ENCODE peak calls at places on chromosome 6, in ten cellular contexts. One of them, this sample, is unnamed.
A peak's percentile ranks its signal among the peaks of the same experiment; 100 is the strongest.

GRCh38 chr6:109445382-109445781 is 4.9 kb downstream of the SMPD2 start:
- DNase-seq in AG10803: no peak
- DNase-seq in mammary epithelial cell: no peak
- DNase-seq in activated B cell treated with CpG ODN at 0.5 μM for 24 hours: no peak
- DNase-seq in kidney: no peak
- DNase-seq in left lung: no peak
- DNase-seq in neural progenitor cell: no peak
- DNase-seq in psoas muscle: no peak
- DNase-seq in tibial nerve: no peak
- DNase-seq in GM06990: no peak
- DNase-seq in this sample: no peak

GRCh38 chr6:166618866-166619761 is 7.9 kb downstream of the RPS6KA2 start:
- DNase-seq in activated B cell treated with CpG ODN at 0.5 μM for 24 hours: no peak
- DNase-seq in neural progenitor cell: no peak
- DNase-seq in AG10803: peak; percentile 65
- DNase-seq in left lung: no peak
- DNase-seq in kidney: no peak
- DNase-seq in GM06990: no peak
- DNase-seq in tibial nerve: no peak
- DNase-seq in mammary epithelial cell: no peak
- DNase-seq in psoas muscle: no peak
- DNase-seq in this sample: no peak

GRCh38 chr6:3208096-3208774 is 19.2 kb downstream of the TUBB2B start:
- DNase-seq in left lung: no peak
- DNase-seq in tibial nerve: peak; percentile 45
- DNase-seq in activated B cell treated with CpG ODN at 0.5 μM for 24 hours: no peak
- DNase-seq in neural progenitor cell: no peak
- DNase-seq in psoas muscle: peak; percentile 55
- DNase-seq in mammary epithelial cell: peak; percentile 91
- DNase-seq in GM06990: no peak
- DNase-seq in kidney: no peak
- DNase-seq in AG10803: peak; percentile 97
- DNase-seq in this sample: no peak

GRCh38 chr6:5626727-5627426 is 365.6 kb downstream of the FARS2 start:
- DNase-seq in AG10803: no peak
- DNase-seq in left lung: no peak
- DNase-seq in GM06990: no peak
- DNase-seq in kidney: no peak
- DNase-seq in psoas muscle: no peak
- DNase-seq in activated B cell treated with CpG ODN at 0.5 μM for 24 hours: no peak
- DNase-seq in tibial nerve: no peak
- DNase-seq in mammary epithelial cell: no peak
- DNase-seq in neural progenitor cell: no peak
- DNase-seq in this sample: no peak

GRCh38 chr6:18047406-18047805 is 60.0 kb upstream of the KIF13A start:
- DNase-seq in neural progenitor cell: no peak
- DNase-seq in psoas muscle: no peak
- DNase-seq in tibial nerve: no peak
- DNase-seq in AG10803: peak; percentile 34
- DNase-seq in GM06990: no peak
- DNase-seq in left lung: no peak
- DNase-seq in activated B cell treated with CpG ODN at 0.5 μM for 24 hours: no peak
- DNase-seq in kidney: no peak
- DNase-seq in mammary epithelial cell: peak; percentile 89
- DNase-seq in this sample: no peak

GRCh38 chr6:121823437-121823851 is 388.0 kb downstream of the GJA1 start:
- DNase-seq in mammary epithelial cell: no peak
- DNase-seq in activated B cell treated with CpG ODN at 0.5 μM for 24 hours: no peak
- DNase-seq in AG10803: peak; percentile 89
- DNase-seq in tibial nerve: no peak
- DNase-seq in neural progenitor cell: peak; percentile 65
- DNase-seq in kidney: no peak
- DNase-seq in left lung: no peak
- DNase-seq in psoas muscle: no peak
- DNase-seq in GM06990: no peak
- DNase-seq in this sample: no peak

GRCh38 chr6:117781550-117781949 is 106.3 kb downstream of the NUS1 start:
- DNase-seq in neural progenitor cell: no peak
- DNase-seq in kidney: no peak
- DNase-seq in left lung: no peak
- DNase-seq in psoas muscle: no peak
- DNase-seq in GM06990: no peak
- DNase-seq in tibial nerve: no peak
- DNase-seq in mammary epithelial cell: no peak
- DNase-seq in AG10803: no peak
- DNase-seq in activated B cell treated with CpG ODN at 0.5 μM for 24 hours: no peak
- DNase-seq in this sample: no peak

GRCh38 chr6:82045965-82046756 is 201.4 kb downstream of the IBTK start:
- DNase-seq in neural progenitor cell: no peak
- DNase-seq in GM06990: no peak
- DNase-seq in left lung: no peak
- DNase-seq in activated B cell treated with CpG ODN at 0.5 μM for 24 hours: no peak
- DNase-seq in mammary epithelial cell: no peak
- DNase-seq in psoas muscle: no peak
- DNase-seq in AG10803: peak; percentile 92
- DNase-seq in kidney: no peak
- DNase-seq in tibial nerve: no peak
- DNase-seq in this sample: no peak

GRCh38 chr6:161549977-161550655 is 276.3 kb upstream of the AGPAT4 start:
- DNase-seq in activated B cell treated with CpG ODN at 0.5 μM for 24 hours: no peak
- DNase-seq in kidney: no peak
- DNase-seq in psoas muscle: no peak
- DNase-seq in tibial nerve: no peak
- DNase-seq in neural progenitor cell: no peak
- DNase-seq in GM06990: no peak
- DNase-seq in left lung: no peak
- DNase-seq in mammary epithelial cell: peak; percentile 1
- DNase-seq in AG10803: no peak
- DNase-seq in this sample: no peak

GRCh38 chr6:137233561-137234504 is 14.6 kb upstream of the IFNGR1 start:
- DNase-seq in left lung: no peak
- DNase-seq in tibial nerve: peak; percentile 66
- DNase-seq in kidney: no peak
- DNase-seq in GM06990: no peak
- DNase-seq in mammary epithelial cell: peak; percentile 85
- DNase-seq in activated B cell treated with CpG ODN at 0.5 μM for 24 hours: no peak
- DNase-seq in AG10803: peak; percentile 88
- DNase-seq in neural progenitor cell: no peak
- DNase-seq in psoas muscle: peak; percentile 56
- DNase-seq in this sample: no peak

GRCh38 chr6:163955131-163955530 is 540.6 kb downstream of the QKI start:
- DNase-seq in psoas muscle: no peak
- DNase-seq in neural progenitor cell: no peak
- DNase-seq in activated B cell treated with CpG ODN at 0.5 μM for 24 hours: no peak
- DNase-seq in GM06990: no peak
- DNase-seq in left lung: no peak
- DNase-seq in mammary epithelial cell: no peak
- DNase-seq in AG10803: peak; percentile 87
- DNase-seq in kidney: no peak
- DNase-seq in tibial nerve: no peak
- DNase-seq in this sample: no peak

GRCh38 chr6:104326173-104327001 is 533.3 kb downstream of the HACE1 start:
- DNase-seq in AG10803: peak; percentile 83
- DNase-seq in activated B cell treated with CpG ODN at 0.5 μM for 24 hours: no peak
- DNase-seq in tibial nerve: peak; percentile 14
- DNase-seq in left lung: no peak
- DNase-seq in psoas muscle: no peak
- DNase-seq in neural progenitor cell: peak; percentile 34
- DNase-seq in mammary epithelial cell: peak; percentile 17
- DNase-seq in GM06990: no peak
- DNase-seq in kidney: no peak
- DNase-seq in this sample: no peak

GRCh38 chr6:157984686-157985225 is 3.1 kb downstream of the SYNJ2 start:
- DNase-seq in neural progenitor cell: no peak
- DNase-seq in kidney: no peak
- DNase-seq in activated B cell treated with CpG ODN at 0.5 μM for 24 hours: no peak
- DNase-seq in AG10803: no peak
- DNase-seq in left lung: no peak
- DNase-seq in GM06990: no peak
- DNase-seq in psoas muscle: no peak
- DNase-seq in tibial nerve: no peak
- DNase-seq in mammary epithelial cell: no peak
- DNase-seq in this sample: no peak

GRCh38 chr6:26329763-26330511 is 35.1 kb upstream of the BTN3A2 start:
- DNase-seq in tibial nerve: no peak
- DNase-seq in activated B cell treated with CpG ODN at 0.5 μM for 24 hours: no peak
- DNase-seq in mammary epithelial cell: peak; percentile 51
- DNase-seq in GM06990: peak; percentile 64
- DNase-seq in neural progenitor cell: peak; percentile 75
- DNase-seq in psoas muscle: no peak
- DNase-seq in kidney: no peak
- DNase-seq in left lung: no peak
- DNase-seq in AG10803: peak; percentile 39
- DNase-seq in this sample: no peak

GRCh38 chr6:134642217-134642616 is 307.7 kb downstream of the ALDH8A1 start:
- DNase-seq in mammary epithelial cell: peak; percentile 52
- DNase-seq in AG10803: peak; percentile 76
- DNase-seq in left lung: no peak
- DNase-seq in kidney: no peak
- DNase-seq in activated B cell treated with CpG ODN at 0.5 μM for 24 hours: no peak
- DNase-seq in neural progenitor cell: no peak
- DNase-seq in GM06990: no peak
- DNase-seq in tibial nerve: no peak
- DNase-seq in psoas muscle: no peak
- DNase-seq in this sample: no peak

GRCh38 chr6:160859822-160860221 is 131.7 kb upstream of the MAP3K4 start:
- DNase-seq in mammary epithelial cell: no peak
- DNase-seq in kidney: no peak
- DNase-seq in AG10803: no peak
- DNase-seq in activated B cell treated with CpG ODN at 0.5 μM for 24 hours: no peak
- DNase-seq in tibial nerve: no peak
- DNase-seq in neural progenitor cell: no peak
- DNase-seq in GM06990: no peak
- DNase-seq in left lung: peak; percentile 43
- DNase-seq in psoas muscle: no peak
- DNase-seq in this sample: no peak

GRCh38 chr6:17096657-17097056 is 5.2 kb upstream of the STMND1 start:
- DNase-seq in neural progenitor cell: no peak
- DNase-seq in AG10803: no peak
- DNase-seq in kidney: no peak
- DNase-seq in mammary epithelial cell: no peak
- DNase-seq in GM06990: no peak
- DNase-seq in psoas muscle: no peak
- DNase-seq in activated B cell treated with CpG ODN at 0.5 μM for 24 hours: no peak
- DNase-seq in left lung: no peak
- DNase-seq in tibial nerve: no peak
- DNase-seq in this sample: no peak

GRCh38 chr6:50145125-50145524 is 95.4 kb upstream of the DEFB112 start:
- DNase-seq in GM06990: no peak
- DNase-seq in mammary epithelial cell: no peak
- DNase-seq in tibial nerve: no peak
- DNase-seq in psoas muscle: no peak
- DNase-seq in AG10803: peak; percentile 3
- DNase-seq in activated B cell treated with CpG ODN at 0.5 μM for 24 hours: no peak
- DNase-seq in left lung: no peak
- DNase-seq in neural progenitor cell: peak; percentile 5
- DNase-seq in kidney: no peak
- DNase-seq in this sample: no peak
- TF ChIP-seq CTCF in GM06990: peak; percentile 44
- TF ChIP-seq CTCF in mammary epithelial cell: peak; percentile 59
- TF ChIP-seq CTCF in tibial nerve: no peak
- TF ChIP-seq CTCF in psoas muscle: no peak
- TF ChIP-seq CTCF in AG10803: peak; percentile 48
- TF ChIP-seq CTCF in activated B cell treated with CpG ODN at 0.5 μM for 24 hours: no peak
- TF ChIP-seq CTCF in left lung: peak; percentile 18
- TF ChIP-seq CTCF in neural progenitor cell: peak; percentile 75
- TF ChIP-seq CTCF in kidney: peak; percentile 11
- TF ChIP-seq CTCF in this sample: peak; percentile 73

DNA sequence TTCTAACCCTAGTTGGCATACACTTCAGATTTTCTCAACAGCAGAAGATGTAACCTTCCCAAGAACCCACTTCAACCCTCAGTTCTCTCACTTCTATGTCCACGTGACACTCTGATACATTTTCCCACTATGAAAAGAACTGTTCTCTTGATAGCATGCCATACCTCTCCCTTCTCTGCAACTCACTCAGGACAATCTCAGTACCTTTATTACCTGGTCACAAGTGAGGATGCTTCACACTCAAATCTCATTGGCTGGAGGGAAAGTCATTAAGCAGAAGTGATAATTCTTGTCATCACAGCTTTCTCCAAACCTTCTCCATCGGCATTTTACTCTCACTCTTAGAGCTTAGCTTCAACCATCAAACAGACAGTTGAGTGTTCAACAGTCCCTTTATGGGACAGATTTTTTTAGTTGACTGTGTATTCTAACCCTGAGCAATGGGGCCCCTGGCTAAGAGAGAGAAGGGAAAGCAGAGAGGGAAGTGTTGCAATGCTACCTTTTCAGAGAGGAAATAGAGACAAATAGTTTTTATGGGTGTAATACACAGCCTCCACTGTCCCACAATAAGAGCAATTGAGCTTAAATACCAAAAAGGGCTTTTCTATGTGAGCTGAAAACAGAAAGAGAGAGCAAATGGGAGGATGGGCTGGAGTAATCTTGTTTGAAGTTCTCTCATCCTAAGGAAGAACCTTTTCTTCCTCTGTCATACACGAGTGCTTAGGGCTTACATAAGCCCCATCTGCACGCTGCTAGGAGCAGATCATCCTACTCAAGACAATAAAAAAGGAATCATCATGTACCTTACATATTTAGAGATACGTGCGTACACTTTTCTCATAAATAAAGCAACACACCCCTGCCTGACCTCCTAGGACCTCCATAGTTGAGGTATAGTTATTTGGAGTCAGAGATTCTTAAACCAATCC is 16.0 kb downstream of the HLA-DPA1 start:
- DNase-seq in tibial nerve: no peak
- DNase-seq in activated B cell treated with CpG ODN at 0.5 μM for 24 hours: no peak
- DNase-seq in neural progenitor cell: no peak
- DNase-seq in psoas muscle: no peak
- DNase-seq in left lung: no peak
- DNase-seq in kidney: no peak
- DNase-seq in GM06990: no peak
- DNase-seq in mammary epithelial cell: no peak
- DNase-seq in AG10803: no peak
- DNase-seq in this sample: no peak
- TF ChIP-seq CTCF in tibial nerve: no peak
- TF ChIP-seq CTCF in activated B cell treated with CpG ODN at 0.5 μM for 24 hours: no peak
- TF ChIP-seq CTCF in neural progenitor cell: no peak
- TF ChIP-seq CTCF in psoas muscle: no peak
- TF ChIP-seq CTCF in left lung: no peak
- TF ChIP-seq CTCF in kidney: no peak
- TF ChIP-seq CTCF in GM06990: no peak
- TF ChIP-seq CTCF in mammary epithelial cell: no peak
- TF ChIP-seq CTCF in AG10803: no peak
- TF ChIP-seq CTCF in this sample: no peak

GRCh38 chr6:147774856-147775255 is 266.4 kb downstream of the SAMD5 start:
- DNase-seq in GM06990: no peak
- DNase-seq in kidney: no peak
- DNase-seq in tibial nerve: no peak
- DNase-seq in psoas muscle: no peak
- DNase-seq in mammary epithelial cell: no peak
- DNase-seq in neural progenitor cell: peak; percentile 48
- DNase-seq in activated B cell treated with CpG ODN at 0.5 μM for 24 hours: no peak
- DNase-seq in left lung: no peak
- DNase-seq in AG10803: no peak
- DNase-seq in this sample: no peak
- TF ChIP-seq CTCF in GM06990: peak; percentile 27
- TF ChIP-seq CTCF in kidney: no peak
- TF ChIP-seq CTCF in tibial nerve: no peak
- TF ChIP-seq CTCF in psoas muscle: no peak
- TF ChIP-seq CTCF in mammary epithelial cell: peak; percentile 25
- TF ChIP-seq CTCF in neural progenitor cell: peak; percentile 63
- TF ChIP-seq CTCF in activated B cell treated with CpG ODN at 0.5 μM for 24 hours: no peak
- TF ChIP-seq CTCF in left lung: no peak
- TF ChIP-seq CTCF in AG10803: no peak
- TF ChIP-seq CTCF in this sample: peak; percentile 34

GRCh38 chr6:31806470-31807272 is at the start of gene LSM2:
- DNase-seq in mammary epithelial cell: peak; percentile 93
- DNase-seq in left lung: peak; percentile 100
- DNase-seq in AG10803: peak; percentile 97
- DNase-seq in kidney: peak; percentile 99
- DNase-seq in activated B cell treated with CpG ODN at 0.5 μM for 24 hours: peak; percentile 89
- DNase-seq in neural progenitor cell: peak; percentile 99
- DNase-seq in tibial nerve: peak; percentile 94
- DNase-seq in psoas muscle: peak; percentile 98
- DNase-seq in GM06990: peak; percentile 96
- DNase-seq in this sample: peak; percentile 97
- TF ChIP-seq CTCF in mammary epithelial cell: no peak
- TF ChIP-seq CTCF in left lung: no peak
- TF ChIP-seq CTCF in AG10803: peak; percentile 30
- TF ChIP-seq CTCF in kidney: peak; percentile 2
- TF ChIP-seq CTCF in activated B cell treated with CpG ODN at 0.5 μM for 24 hours: no peak
- TF ChIP-seq CTCF in neural progenitor cell: peak; percentile 54
- TF ChIP-seq CTCF in tibial nerve: peak; percentile 72
- TF ChIP-seq CTCF in psoas muscle: peak; percentile 19
- TF ChIP-seq CTCF in GM06990: peak; percentile 32
- TF ChIP-seq CTCF in this sample: peak; percentile 46

This sample was measured in progenitor cell of endocrine pancreas.